ENCODE peak calls at places on chromosomes 6 and 20, in nine cellular contexts. X is AG09319, S is colonic mucosa, G is endothelial cell, J is neural progenitor cell, A is tibial nerve, P is IMR-90, Q is AG10803, L is lower lobe of right lung. U is an unnamed sample.
A peak's percentile ranks its signal among the peaks of the same experiment; 100 is the strongest.

GRCh38 chr6:26158581-26159416 is 71.6 kb downstream of the HFE start:
- DNase-seq in X (no peak), S (peak; percentile 83), G (peak; percentile 36), J (no peak), A (no peak), P (peak; percentile 46), Q (peak; percentile 49), L (peak; percentile 87), U (no peak)

GRCh38 chr6:116876635-116877611 is at the start of gene RFX6:
- DNase-seq in X (no peak), S (peak; percentile 24), G (peak; percentile 16), J (peak; percentile 72), A (no peak), P (no peak), Q (no peak), L (no peak), U (peak; percentile 42)

GRCh38 chr20:25389381-25389857 is 1.2 kb downstream of the ABHD12 start:
- DNase-seq in X (no peak), S (peak; percentile 28), G (no peak), J (no peak), A (no peak), P (peak; percentile 57), Q (peak; percentile 73), L (no peak), U (no peak)

GRCh38 chr20:42219005-42219404 is 600.8 kb upstream of the CHD6 start:
- DNase-seq in X (no peak), S (no peak), G (no peak), J (no peak), A (no peak), P (no peak), Q (no peak), L (no peak), U (no peak)

GRCh38 chr6:105482956-105483355 is 80.1 kb upstream of the PREP start:
- DNase-seq in X (no peak), S (no peak), G (no peak), J (no peak), A (no peak), P (no peak), Q (no peak), L (no peak), U (no peak)

GRCh38 chr6:53214172-53214571 is 65.5 kb upstream of the GCM1 start:
- DNase-seq in X (no peak), S (no peak), G (no peak), J (no peak), A (no peak), P (no peak), Q (no peak), L (no peak), U (no peak)

GRCh38 chr6:95574811-95575210 is 2.5 kb upstream of the MANEA start:
- DNase-seq in X (no peak), S (no peak), G (no peak), J (no peak), A (no peak), P (peak; percentile 65), Q (peak; percentile 57), L (no peak), U (no peak)

GRCh38 chr20:63153254-63154221 is 62.4 kb downstream of the YTHDF1 start:
- DNase-seq in X (no peak), S (no peak), G (no peak), J (no peak), A (no peak), P (no peak), Q (no peak), L (no peak), U (no peak)

GRCh38 chr20:46196990-46197389 is 78.9 kb downstream of the CD40 start:
- DNase-seq in X (no peak), S (no peak), G (no peak), J (no peak), A (no peak), P (no peak), Q (no peak), L (no peak), U (no peak)
- TF ChIP-seq CTCF in X (no peak), S (no peak), G (no peak), J (no peak), A (no peak), P (no peak), Q (no peak), L (no peak), U (no peak)

GRCh38 chr6:125919618-125920017 is 37.0 kb upstream of the HINT3 start:
- DNase-seq in X (no peak), S (no peak), G (no peak), J (no peak), A (no peak), P (no peak), Q (no peak), L (no peak), U (no peak)
- TF ChIP-seq CTCF in X (no peak), S (no peak), G (no peak), J (no peak), A (no peak), P (no peak), Q (no peak), L (no peak), U (no peak)

DNA sequence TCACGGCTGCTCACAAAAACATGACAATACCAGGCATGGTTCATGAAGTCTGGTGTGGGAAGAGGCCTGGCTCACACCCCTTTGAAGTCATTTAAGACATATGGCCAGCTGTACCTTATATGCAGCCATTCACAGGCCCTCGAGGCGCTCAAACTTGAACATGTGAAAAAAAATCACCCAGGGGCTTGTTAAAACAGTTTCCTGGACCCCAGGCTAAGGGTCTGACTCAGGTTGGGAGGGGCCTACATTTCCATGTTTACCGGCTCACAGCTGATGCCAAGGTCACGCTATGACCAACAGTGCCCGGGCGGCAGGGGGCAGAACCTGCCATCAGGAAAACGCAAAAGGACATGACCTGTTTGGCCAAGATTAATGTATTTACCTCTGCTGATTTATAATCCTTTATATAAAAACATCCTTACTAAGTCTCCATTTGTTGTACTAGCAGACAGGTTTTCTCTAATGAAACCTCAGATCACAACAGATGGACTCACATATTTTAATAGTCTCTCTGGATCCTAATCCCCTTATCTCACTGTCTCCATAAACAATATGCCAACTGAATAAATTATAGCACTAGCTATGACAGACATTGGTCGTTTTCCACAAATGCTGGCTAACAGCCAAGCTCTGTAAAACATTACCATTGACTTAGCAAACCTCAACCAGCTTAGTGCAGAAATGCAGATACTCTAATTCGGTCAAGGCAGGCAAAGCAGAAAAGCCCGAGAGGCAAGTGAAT is 19.9 kb downstream of the EZR start:
- DNase-seq in X (no peak), S (peak; percentile 70), G (no peak), J (no peak), A (no peak), P (peak; percentile 46), Q (peak; percentile 36), L (no peak), U (no peak)
- TF ChIP-seq CTCF in X (no peak), S (no peak), G (no peak), J (no peak), A (no peak), P (no peak), Q (no peak), L (no peak), U (no peak)

GRCh38 chr6:121354764-121355163 is 20.5 kb upstream of the TBC1D32 start:
- DNase-seq in X (no peak), S (no peak), G (no peak), J (no peak), A (no peak), P (no peak), Q (no peak), L (no peak), U (no peak)

GRCh38 chr6:121351911-121352310 is 17.6 kb upstream of the TBC1D32 start:
- DNase-seq in X (no peak), S (no peak), G (no peak), J (no peak), A (no peak), P (no peak), Q (no peak), L (no peak), U (no peak)

DNA sequence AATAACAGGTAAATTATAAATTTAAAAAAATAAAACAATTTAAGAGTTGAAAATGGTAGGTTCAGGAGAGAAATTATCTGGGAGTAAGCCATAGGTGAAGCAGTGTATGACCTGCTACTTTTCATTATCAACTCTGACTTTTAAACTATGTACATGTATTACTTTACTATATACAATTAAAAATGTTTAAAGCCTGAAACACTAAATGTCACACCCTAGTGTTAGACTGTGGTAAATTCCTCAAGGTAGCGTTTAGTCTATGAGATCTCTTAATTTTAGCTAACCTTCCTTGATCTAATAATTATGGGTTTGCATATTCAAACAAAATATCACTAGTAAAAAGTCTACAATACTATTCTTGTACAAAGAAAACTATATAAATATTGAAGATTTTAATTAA is 22.3 kb upstream of the TBC1D32 start:
- DNase-seq in X (no peak), S (no peak), G (no peak), J (no peak), A (no peak), P (no peak), Q (no peak), L (no peak), U (no peak)
- TF ChIP-seq CTCF in X (no peak), S (no peak), G (peak; percentile 34), J (peak; percentile 27), A (no peak), P (peak; percentile 17), Q (no peak), L (no peak), U (no peak)

GRCh38 chr20:18287915-18288747 is at the start of gene ZNF133:
- DNase-seq in X (peak; percentile 71), S (peak; percentile 98), G (peak; percentile 98), J (peak; percentile 96), A (peak; percentile 93), P (peak; percentile 89), Q (peak; percentile 88), L (peak; percentile 98), U (peak; percentile 87)
- TF ChIP-seq CTCF in X (peak; percentile 6), S (no peak), G (no peak), J (peak; percentile 40), A (peak; percentile 49), P (no peak), Q (no peak), L (no peak), U (no peak)

DNA sequence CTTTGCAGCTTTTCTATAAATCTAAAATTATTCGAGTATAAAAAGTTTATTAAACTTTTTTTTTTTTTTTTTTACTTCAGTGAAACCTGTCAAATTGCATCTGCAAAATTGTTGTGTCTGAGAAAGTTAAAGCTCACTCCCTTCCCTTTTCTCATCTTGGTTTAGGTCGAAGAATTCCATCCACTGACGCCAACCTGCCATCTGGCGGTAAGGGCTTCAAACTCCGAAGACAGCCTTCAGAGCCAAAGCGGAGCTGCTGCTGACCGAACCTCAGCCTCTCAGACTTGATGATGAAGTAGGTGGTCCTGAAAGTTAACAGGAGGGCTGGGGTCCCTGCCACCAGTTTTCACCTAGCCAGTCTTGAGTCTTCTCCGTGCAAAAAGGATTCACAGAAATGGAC is 29.6 kb upstream of the VAPB start:
- DNase-seq in X (no peak), S (no peak), G (no peak), J (peak; percentile 32), A (no peak), P (peak; percentile 29), Q (no peak), L (no peak), U (no peak)
- TF ChIP-seq CTCF in X (no peak), S (no peak), G (no peak), J (peak; percentile 38), A (no peak), P (peak; percentile 30), Q (peak; percentile 38), L (no peak), U (no peak)